ENCODE peak calls at places on chromosomes 3 and 15, in six cellular contexts. H is GM12878, P is A549, R is HepG2, B is upper lobe of left lung, W is K562. J is an unnamed sample.

GRCh38 chr3:195151866-195152526 is 119.0 kb downstream of the XXYLT1 start:
- ATAC-seq in H (no peak), P (peak; percentile 24), R (no peak), B (no peak), W (no peak), J (no peak)

GRCh38 chr3:64049136-64049535 is 25.8 kb upstream of the PSMD6 start:
- ATAC-seq in H (no peak), P (peak; percentile 59), R (no peak), B (no peak), W (no peak), J (no peak)

GRCh38 chr15:80526556-80527340 is 122.6 kb downstream of the ARNT2 start:
- ATAC-seq in H (no peak), P (no peak), R (no peak), B (peak; percentile 50), W (no peak), J (peak; percentile 23)

GRCh38 chr3:52182203-52182602 is 15.8 kb upstream of the ALAS1 start:
- ATAC-seq in H (no peak), P (no peak), R (peak; percentile 51), B (no peak), W (peak; percentile 68), J (peak; percentile 17)

GRCh38 chr15:58484794-58485600 is 53.2 kb downstream of the LIPC start:
- ATAC-seq in H (no peak), P (no peak), R (no peak), B (no peak), W (no peak), J (no peak)

GRCh38 chr3:129046037-129046731 is 14.4 kb upstream of the GP9 start:
- ATAC-seq in H (no peak), P (no peak), R (peak; percentile 47), B (peak; percentile 15), W (no peak), J (peak; percentile 30)

GRCh38 chr3:57530071-57530608 is 14.0 kb downstream of the DNAH12 start:
- ATAC-seq in H (no peak), P (no peak), R (peak; percentile 38), B (no peak), W (no peak), J (no peak)

GRCh38 chr3:46353639-46354410 is at the start of gene CCR2:
- ATAC-seq in H (no peak), P (no peak), R (no peak), B (no peak), W (no peak), J (no peak)

GRCh38 chr3:160576621-160577020 is 11.2 kb upstream of the KPNA4 start:
- ATAC-seq in H (no peak), P (no peak), R (no peak), B (no peak), W (no peak), J (no peak)

GRCh38 chr15:78035319-78035718 is 42.2 kb downstream of the TBC1D2B start:
- ATAC-seq in H (peak; percentile 16), P (no peak), R (peak; percentile 32), B (peak; percentile 69), W (peak; percentile 17), J (peak; percentile 42)

GRCh38 chr3:106381265-106381942 is 512.6 kb upstream of the CBLB start:
- ATAC-seq in H (no peak), P (no peak), R (no peak), B (no peak), W (no peak), J (no peak)

GRCh38 chr3:143060906-143061305 is 58.7 kb upstream of the CHST2 start:
- ATAC-seq in H (peak; percentile 97), P (no peak), R (no peak), B (no peak), W (no peak), J (no peak)

GRCh38 chr3:54988302-54989022 is 60.6 kb upstream of the LRTM1 start:
- ATAC-seq in H (no peak), P (no peak), R (no peak), B (peak; percentile 58), W (no peak), J (peak; percentile 81)

GRCh38 chr3:192063570-192063969 is 602.6 kb downstream of the PYDC2 start:
- ATAC-seq in H (peak; percentile 94), P (no peak), R (no peak), B (no peak), W (no peak), J (peak; percentile 31)

GRCh38 chr15:62436235-62436634 is 271.1 kb upstream of the C2CD4B start:
- ATAC-seq in H (no peak), P (no peak), R (no peak), B (no peak), W (no peak), J (no peak)

GRCh38 chr15:62440310-62440709 is 275.2 kb upstream of the C2CD4B start:
- ATAC-seq in H (no peak), P (no peak), R (no peak), B (no peak), W (no peak), J (no peak)

GRCh38 chr15:62444104-62445027 is 279.3 kb upstream of the C2CD4B start:
- ATAC-seq in H (no peak), P (no peak), R (no peak), B (no peak), W (no peak), J (peak; percentile 65)

GRCh38 chr15:62440731-62441130 is 275.6 kb upstream of the C2CD4B start:
- ATAC-seq in H (no peak), P (no peak), R (no peak), B (no peak), W (no peak), J (no peak)

GRCh38 chr15:62439543-62440016 is 274.5 kb upstream of the C2CD4B start:
- ATAC-seq in H (no peak), P (no peak), R (peak; percentile 92), B (no peak), W (no peak), J (peak; percentile 75)
- TF ChIP-seq EP300 in H (no peak), P (no peak), R (peak; percentile 63), B (no peak), W (no peak), J (no peak)

GRCh38 chr3:62688812-62689211 is 186.4 kb downstream of the CADPS start:
- ATAC-seq in H (no peak), P (no peak), R (no peak), B (no peak), W (no peak), J (no peak)
- TF ChIP-seq EP300 in H (no peak), P (no peak), R (no peak), B (no peak), W (no peak), J (no peak)

GRCh38 chr3:184711366-184712247 is at the start of gene MAGEF1:
- ATAC-seq in H (peak; percentile 92), P (peak; percentile 94), R (peak; percentile 97), B (peak; percentile 93), W (peak; percentile 96), J (peak; percentile 92)
- TF ChIP-seq EP300 in H (no peak), P (no peak), R (no peak), B (no peak), W (no peak), J (no peak)

GRCh38 chr3:72310028-72310987 is 525.4 kb upstream of the PROK2 start:
- ATAC-seq in H (peak; percentile 96), P (peak; percentile 71), R (peak; percentile 91), B (peak; percentile 78), W (peak; percentile 81), J (peak; percentile 72)
- TF ChIP-seq EP300 in H (no peak), P (no peak), R (no peak), B (no peak), W (no peak), J (no peak)

GRCh38 chr3:7382293-7383033 is 521.5 kb downstream of the GRM7 start:
- ATAC-seq in H (no peak), P (no peak), R (no peak), B (no peak), W (no peak), J (peak; percentile 89)
- TF ChIP-seq EP300 in H (no peak), P (no peak), R (no peak), B (no peak), W (no peak), J (no peak)

GRCh38 chr15:40843885-40844542 is at the start of gene SPINT1:
- ATAC-seq in H (peak; percentile 45), P (no peak), R (peak; percentile 15), B (peak; percentile 69), W (peak; percentile 68), J (no peak)
- TF ChIP-seq EP300 in H (no peak), P (no peak), R (no peak), B (no peak), W (no peak), J (no peak)

DNA sequence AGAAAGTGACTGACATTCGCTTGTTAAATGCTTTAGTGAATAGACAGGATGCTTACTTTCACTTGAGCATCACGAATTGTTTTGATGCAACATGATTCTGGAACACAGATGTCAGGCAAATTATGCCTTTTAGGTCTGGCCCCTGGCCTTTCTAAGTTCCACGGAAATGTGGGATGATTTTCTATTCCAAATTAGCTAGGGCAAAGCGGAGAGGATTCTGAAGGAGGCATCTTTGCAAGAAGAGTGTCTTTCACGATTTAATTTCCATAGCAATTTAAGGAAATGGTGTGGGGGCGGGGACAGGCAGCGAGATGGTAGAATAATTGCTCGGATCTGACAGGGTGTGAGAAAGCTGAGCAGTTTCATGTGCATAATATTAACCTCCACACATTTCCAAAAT is 238.5 kb upstream of the KCNMB2 start:
- ATAC-seq in H (no peak), P (no peak), R (no peak), B (no peak), W (no peak), J (no peak)
- TF ChIP-seq EP300 in H (no peak), P (no peak), R (no peak), B (no peak), W (no peak), J (no peak)

GRCh38 chr3:33218446-33219174 is at the start of gene SUSD5:
- ATAC-seq in H (peak; percentile 70), P (peak; percentile 89), R (peak; percentile 44), B (peak; percentile 31), W (no peak), J (no peak)
- TF ChIP-seq EP300 in H (no peak), P (no peak), R (no peak), B (no peak), W (no peak), J (no peak)

J was measured in gastroesophageal sphincter.